ENCODE peak calls at places on chromosomes 7 and 10, in five cellular contexts. F is IMR-90, Q is AG09309, X is left ventricle myocardium inferior, E is dorsolateral prefrontal cortex. R is an unnamed sample.

GRCh38 chr10:110336111-110336721 is 31.5 kb upstream of the SMNDC1 start:
- DNase-seq in F (peak), Q (peak), X (no peak), E (no peak), R (peak)

GRCh38 chr10:76017026-76017732 is 585.8 kb downstream of the LRMDA start:
- DNase-seq in F (peak), Q (no peak), X (no peak), E (no peak), R (no peak)

GRCh38 chr10:102465466-102465865 is 14.1 kb upstream of the C10orf95 start:
- DNase-seq in F (no peak), Q (no peak), X (no peak), E (no peak), R (no peak)

GRCh38 chr10:131418686-131419085 is 107.2 kb upstream of the TCERG1L start:
- DNase-seq in F (no peak), Q (no peak), X (no peak), E (no peak), R (no peak)

GRCh38 chr7:51304729-51305128 is 11.9 kb downstream of the COBL start:
- DNase-seq in F (no peak), Q (no peak), X (no peak), E (no peak), R (no peak)

GRCh38 chr7:107045195-107045960 is 873 bp downstream of the PRKAR2B start:
- DNase-seq in F (peak), Q (no peak), X (no peak), E (no peak), R (no peak)

GRCh38 chr10:1287493-1288480 is 231.6 kb downstream of the WDR37 start:
- DNase-seq in F (no peak), Q (no peak), X (no peak), E (no peak), R (no peak)

GRCh38 chr10:35907548-35907947 is 265.5 kb upstream of the FZD8 start:
- DNase-seq in F (no peak), Q (no peak), X (no peak), E (no peak), R (no peak)

GRCh38 chr7:152383341-152384234 is 52.2 kb downstream of the KMT2C start:
- DNase-seq in F (peak), Q (peak), X (no peak), E (no peak), R (peak)

GRCh38 chr7:11552676-11553075 is 279.3 kb downstream of the THSD7A start:
- DNase-seq in F (no peak), Q (no peak), X (no peak), E (no peak), R (no peak)

DNA sequence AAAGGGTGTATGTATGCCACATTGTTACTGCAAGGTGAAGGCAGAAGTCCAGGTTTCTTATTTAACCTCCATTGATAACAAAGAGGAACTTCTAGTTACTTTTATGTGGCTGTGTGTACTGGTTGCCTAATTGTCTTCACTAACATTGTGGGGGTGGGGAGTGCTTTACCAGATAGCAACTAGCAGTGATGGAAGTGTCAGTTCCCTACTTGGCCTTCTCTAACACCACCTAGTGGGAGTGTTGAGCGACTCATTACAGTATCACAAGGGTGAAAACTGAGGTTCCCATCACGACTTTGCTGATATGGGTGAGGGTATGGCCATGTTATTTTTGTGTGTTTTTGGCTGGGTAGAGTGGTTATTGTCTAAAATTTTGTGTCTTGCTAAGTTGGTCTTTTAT is 274.4 kb downstream of the THSD7A start:
- DNase-seq in F (no peak), Q (no peak), X (no peak), E (no peak), R (no peak)
- TF ChIP-seq CTCF in F (no peak), Q (no peak), X (no peak), E (no peak), R (no peak)

GRCh38 chr7:47153571-47153970 is 428.3 kb downstream of the TNS3 start:
- DNase-seq in F (no peak), Q (no peak), X (no peak), E (no peak), R (no peak)
- H3K4me3 ChIP-seq in F (no peak), Q (no peak), X (no peak), E (no peak), R (no peak)

GRCh38 chr7:145169908-145170307 is 334.1 kb upstream of the TPK1 start:
- DNase-seq in F (no peak), Q (no peak), X (no peak), E (no peak), R (no peak)
- TF ChIP-seq CTCF in F (no peak), Q (no peak), X (no peak), E (no peak), R (no peak)

GRCh38 chr7:150321788-150322113 is 1.4 kb upstream of the LRRC61 start:
- DNase-seq in F (no peak), Q (no peak), X (no peak), E (no peak), R (no peak)

GRCh38 chr7:150324366-150324961 is 1.1 kb upstream of the ACTR3C start:
- DNase-seq in F (peak), Q (no peak), X (no peak), E (no peak), R (no peak)

GRCh38 chr7:150323682-150324365 is 479 bp upstream of the ACTR3C start:
- DNase-seq in F (no peak), Q (no peak), X (no peak), E (no peak), R (no peak)

GRCh38 chr7:150322833-150323681 is at the start of the genes ACTR3C and LRRC61:
- DNase-seq in F (no peak), Q (no peak), X (peak), E (no peak), R (no peak)

DNA sequence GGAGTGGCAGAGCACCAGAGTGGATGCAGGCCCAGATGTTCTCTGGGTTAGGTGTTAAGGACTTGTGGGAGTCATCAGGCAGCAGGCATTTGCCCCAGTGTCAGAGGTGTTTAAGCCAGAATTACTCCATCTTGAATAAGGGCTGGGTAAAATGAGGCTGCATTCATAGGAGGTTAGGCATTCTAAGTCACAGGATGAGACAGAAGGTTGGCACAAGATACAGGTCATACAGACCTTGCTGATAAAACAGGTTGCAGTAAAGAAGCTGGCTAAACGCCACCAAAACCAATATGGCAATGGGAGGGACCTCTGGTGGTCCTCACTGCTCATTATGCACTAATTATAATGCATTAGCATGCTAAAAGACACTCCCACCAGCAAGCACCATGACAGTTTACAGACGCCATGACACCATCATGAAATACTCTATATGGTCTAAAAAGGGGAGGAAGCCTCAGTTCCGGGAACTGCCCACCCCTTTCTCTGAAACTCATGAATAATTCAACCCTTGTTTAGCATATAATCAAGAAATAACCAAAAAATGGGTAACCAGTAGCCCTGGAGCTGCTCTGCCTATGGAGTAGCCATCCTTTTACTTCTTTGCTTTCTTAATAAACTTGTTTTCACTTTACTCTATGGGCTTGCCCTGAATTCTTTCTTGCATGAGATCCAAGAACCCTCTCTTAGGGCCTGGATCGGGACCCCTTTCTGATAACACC is 882 bp upstream of the LRRC61 start:
- DNase-seq in F (no peak), Q (no peak), X (no peak), E (no peak), R (no peak)
- H3K4me3 ChIP-seq in F (no peak), Q (no peak), X (peak), E (peak), R (no peak)

GRCh38 chr7:2646336-2646679 is 14.5 kb downstream of the TTYH3 start:
- DNase-seq in F (no peak), Q (no peak), X (no peak), E (no peak), R (no peak)

GRCh38 chr7:2645274-2645868 is 13.6 kb downstream of the TTYH3 start:
- DNase-seq in F (no peak), Q (no peak), X (no peak), E (no peak), R (no peak)

GRCh38 chr7:2641406-2642393 is 9.9 kb downstream of the TTYH3 start:
- DNase-seq in F (peak), Q (peak), X (peak), E (peak), R (peak)

GRCh38 chr7:2644514-2645273 is 12.9 kb downstream of the TTYH3 start:
- DNase-seq in F (no peak), Q (no peak), X (no peak), E (no peak), R (no peak)

GRCh38 chr7:2643386-2644229 is 11.8 kb downstream of the TTYH3 start:
- DNase-seq in F (no peak), Q (no peak), X (no peak), E (no peak), R (no peak)
- TF ChIP-seq CTCF in F (peak), Q (peak), X (no peak), E (no peak), R (peak)

GRCh38 chr10:6580279-6581029 is 378 bp upstream of the PRKCQ start:
- DNase-seq in F (peak), Q (no peak), X (peak), E (peak), R (peak)
- H3K4me3 ChIP-seq in F (peak), Q (peak), X (peak), E (peak), R (peak)

DNA sequence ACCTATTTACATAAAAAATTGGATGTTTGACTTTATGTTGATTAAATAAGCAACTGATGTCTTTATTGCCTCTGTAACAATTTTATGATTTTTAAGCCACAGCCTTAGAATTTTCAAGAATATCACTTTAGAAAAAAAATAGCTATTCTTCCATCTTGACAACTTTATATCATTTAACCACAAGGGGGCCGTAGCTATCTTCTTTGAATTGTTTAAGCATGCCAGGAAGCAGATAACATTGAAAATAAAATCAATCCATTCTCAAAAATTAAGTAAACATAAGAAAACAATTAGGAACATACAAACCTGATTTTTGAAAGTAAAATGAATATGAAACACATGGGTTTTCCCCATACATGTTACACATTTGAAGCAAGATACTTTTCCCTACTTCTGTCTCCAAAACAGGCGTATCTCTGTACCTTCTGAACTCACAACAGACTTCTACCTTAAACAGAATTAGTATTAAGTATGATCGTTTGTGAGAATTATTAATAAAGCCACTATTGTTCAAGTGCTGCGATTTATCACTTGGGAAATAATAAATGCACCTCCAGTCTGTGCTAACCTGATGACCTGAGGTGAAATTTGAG is 209.0 kb downstream of the CACNA2D1 start:
- DNase-seq in F (peak), Q (peak), X (no peak), E (no peak), R (no peak)
- TF ChIP-seq CTCF in F (peak), Q (peak), X (peak), E (peak), R (peak)

DNA sequence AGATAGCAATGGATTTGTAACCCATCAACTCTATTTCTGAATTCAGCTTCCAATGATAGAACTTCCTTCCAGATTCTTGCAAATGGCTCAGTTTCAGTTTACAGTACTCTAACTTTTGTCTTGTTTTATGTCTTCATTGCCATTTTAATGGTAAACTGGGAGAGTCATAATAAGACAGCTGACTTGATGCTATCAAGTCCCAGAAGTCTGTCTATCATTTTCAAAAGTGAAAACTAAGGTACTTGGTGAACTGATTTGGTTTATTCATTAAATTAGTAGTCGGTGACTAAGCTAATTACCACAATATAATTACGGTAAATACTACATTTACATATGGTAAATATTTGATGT is 25.0 kb downstream of the RTKN2 start:
- DNase-seq in F (no peak), Q (no peak), X (no peak), E (no peak), R (no peak)
- H3K4me3 ChIP-seq in F (peak), Q (peak), X (peak), E (no peak), R (peak)

GRCh38 chr7:143321242-143321641 is 5.3 kb downstream of the CLCN1 start:
- DNase-seq in F (no peak), Q (no peak), X (no peak), E (no peak), R (no peak)

GRCh38 chr7:143316492-143316891 is 581 bp downstream of the CLCN1 start:
- DNase-seq in F (no peak), Q (no peak), X (no peak), E (no peak), R (no peak)

GRCh38 chr7:143315782-143316181 is at the start of gene CLCN1:
- DNase-seq in F (no peak), Q (no peak), X (no peak), E (no peak), R (no peak)

GRCh38 chr7:143320620-143321019 is 4.7 kb downstream of the CLCN1 start:
- DNase-seq in F (no peak), Q (no peak), X (no peak), E (no peak), R (no peak)

GRCh38 chr7:143318661-143319060 is 2.8 kb downstream of the CLCN1 start:
- DNase-seq in F (peak), Q (no peak), X (no peak), E (no peak), R (no peak)
- TF ChIP-seq CTCF in F (no peak), Q (no peak), X (no peak), E (no peak), R (no peak)

R was measured in BJ.